ENCODE peak calls at places on chromosome 1, in seven cellular contexts. B, M, L, X, U, A and N are unnamed samples.

GRCh38 chr1:81330521-81330920 is 470.2 kb upstream of the ADGRL2 start:
- DNase-seq in B (no peak), M (no peak), L (no peak), X (no peak), U (no peak), A (no peak), N (no peak)

GRCh38 chr1:14672030-14672429 is 73.5 kb downstream of the KAZN start:
- DNase-seq in B (no peak), M (no peak), L (no peak), X (no peak), U (no peak), A (no peak), N (no peak)

GRCh38 chr1:236063919-236064673 is 794 bp downstream of the NID1 start:
- DNase-seq in B (peak), M (no peak), L (peak), X (peak), U (peak), A (peak), N (no peak)

GRCh38 chr1:218811497-218811896 is 362.2 kb upstream of the LYPLAL1 start:
- DNase-seq in B (peak), M (no peak), L (no peak), X (no peak), U (no peak), A (no peak), N (no peak)

GRCh38 chr1:86429830-86430229 is 5.9 kb downstream of the CLCA2 start:
- DNase-seq in B (peak), M (no peak), L (peak), X (peak), U (peak), A (no peak), N (no peak)

GRCh38 chr1:53365405-53366063 is 37.7 kb upstream of the LRP8 start:
- DNase-seq in B (no peak), M (peak), L (no peak), X (no peak), U (no peak), A (no peak), N (peak)

GRCh38 chr1:41535236-41535720 is 50.8 kb upstream of the EDN2 start:
- DNase-seq in B (no peak), M (no peak), L (no peak), X (no peak), U (no peak), A (no peak), N (no peak)

GRCh38 chr1:32924881-32925344 is 23.7 kb upstream of the TMEM54 start:
- DNase-seq in B (no peak), M (no peak), L (no peak), X (no peak), U (no peak), A (peak), N (no peak)

GRCh38 chr1:217032715-217033367 is 309.6 kb upstream of the ESRRG start:
- DNase-seq in B (no peak), M (no peak), L (no peak), X (no peak), U (no peak), A (no peak), N (no peak)

GRCh38 chr1:96157101-96157500 is 564.5 kb upstream of the PTBP2 start:
- DNase-seq in B (no peak), M (no peak), L (no peak), X (no peak), U (no peak), A (no peak), N (no peak)

GRCh38 chr1:68346192-68346808 is 103.5 kb downstream of the RPE65 start:
- DNase-seq in B (peak), M (no peak), L (peak), X (no peak), U (no peak), A (no peak), N (no peak)

GRCh38 chr1:99279525-99279924 is 15.2 kb downstream of the PLPPR4 start:
- DNase-seq in B (no peak), M (no peak), L (no peak), X (no peak), U (no peak), A (peak), N (no peak)

GRCh38 chr1:67261646-67262045 is 46.0 kb upstream of the IL12RB2 start:
- DNase-seq in B (no peak), M (no peak), L (no peak), X (no peak), U (no peak), A (no peak), N (no peak)
- TF ChIP-seq CTCF in B (peak), M (peak), L (no peak), X (no peak), U (no peak), A (peak), N (no peak)

DNA sequence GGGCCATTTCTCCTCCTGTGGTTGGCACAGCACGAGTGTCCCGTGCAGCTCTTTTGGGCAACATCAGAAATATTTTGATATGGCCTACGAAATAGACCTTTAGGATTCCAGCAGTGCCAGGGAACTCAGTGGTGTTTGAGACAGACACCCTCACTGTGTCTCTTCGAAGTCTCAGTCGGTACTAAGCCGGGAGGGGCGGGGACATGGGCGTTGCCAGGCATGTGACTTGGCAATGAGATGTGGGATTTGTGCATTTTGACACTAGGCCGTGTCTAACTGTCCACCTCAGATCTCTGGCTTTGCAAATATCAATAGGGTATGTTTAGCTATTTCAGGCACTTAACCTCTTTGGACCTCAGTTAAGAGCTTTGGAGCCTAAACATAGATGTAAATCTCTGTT is 315.2 kb downstream of the PTPRU start:
- DNase-seq in B (no peak), M (no peak), L (no peak), X (no peak), U (no peak), A (no peak), N (no peak)
- TF ChIP-seq CTCF in B (no peak), M (no peak), L (no peak), X (no peak), U (no peak), A (no peak), N (no peak)

DNA sequence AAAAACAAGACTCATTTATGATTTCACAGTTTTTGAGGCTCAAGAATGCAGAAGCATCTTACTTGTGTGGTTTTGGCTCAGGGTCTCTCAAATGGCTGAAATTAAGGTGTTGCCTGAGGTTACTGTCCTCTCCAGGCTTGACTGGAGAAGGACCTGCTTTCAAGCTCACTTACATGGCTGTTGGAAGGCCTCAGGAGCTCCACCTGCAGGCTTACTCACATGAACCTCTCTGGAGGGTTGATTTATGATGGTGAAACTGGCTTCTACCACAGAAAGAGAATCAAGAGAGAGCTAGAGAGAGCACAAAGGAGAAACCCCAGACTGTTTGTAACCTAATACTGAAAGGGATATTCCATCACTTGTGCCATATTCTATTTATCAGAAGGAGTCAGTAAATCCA is 6.2 kb upstream of the KCNK2 start:
- DNase-seq in B (peak), M (no peak), L (peak), X (no peak), U (no peak), A (peak), N (no peak)
- TF ChIP-seq CTCF in B (peak), M (peak), L (peak), X (no peak), U (no peak), A (no peak), N (peak)

DNA sequence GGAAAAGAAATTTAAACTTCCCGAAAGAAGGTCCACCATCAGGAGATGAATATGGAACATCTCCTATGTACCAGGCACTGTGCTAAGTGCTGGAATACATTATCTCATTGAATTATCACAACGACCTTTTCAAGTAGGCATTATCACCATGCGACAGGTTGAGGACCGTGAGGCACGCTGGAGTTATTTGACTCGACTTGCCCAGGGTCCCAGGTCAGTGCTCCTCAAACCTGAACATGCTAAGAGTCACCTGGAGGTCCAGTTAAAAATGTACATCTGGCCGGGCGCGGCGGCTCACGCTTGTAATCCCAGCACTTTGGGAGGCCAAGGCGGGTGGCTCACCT is 15.9 kb upstream of the AGTRAP start:
- DNase-seq in B (no peak), M (no peak), L (no peak), X (no peak), U (no peak), A (no peak), N (no peak)
- TF ChIP-seq CTCF in B (no peak), M (peak), L (no peak), X (no peak), U (no peak), A (peak), N (peak)

GRCh38 chr1:203281033-203281432 is 24.3 kb upstream of the BTG2 start:
- DNase-seq in B (no peak), M (no peak), L (peak), X (no peak), U (no peak), A (no peak), N (no peak)
- TF ChIP-seq CTCF in B (no peak), M (no peak), L (no peak), X (no peak), U (no peak), A (no peak), N (peak)

DNA sequence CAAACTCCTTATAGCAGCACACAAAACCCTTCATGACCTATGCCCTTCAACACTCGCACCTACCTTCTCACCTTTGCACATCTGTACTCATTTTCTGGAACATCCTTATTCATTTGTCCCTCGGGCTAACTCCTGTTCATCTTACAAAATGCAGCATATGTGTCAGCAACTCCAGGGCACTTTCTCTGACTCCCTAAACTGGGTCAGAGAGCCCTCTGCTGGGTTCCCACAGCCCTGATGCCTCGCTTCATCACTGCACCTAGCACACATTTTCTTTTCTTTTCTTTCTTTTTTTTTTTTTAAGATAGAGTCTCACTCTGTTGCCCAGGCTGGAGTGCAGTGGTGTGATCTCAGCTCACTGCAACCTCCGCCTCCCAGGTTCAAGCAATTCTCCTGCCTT is 54.0 kb downstream of the RAB3B start:
- DNase-seq in B (no peak), M (no peak), L (peak), X (no peak), U (no peak), A (no peak), N (no peak)
- TF ChIP-seq CTCF in B (peak), M (no peak), L (no peak), X (no peak), U (no peak), A (no peak), N (peak)

GRCh38 chr1:206760590-206760989 is 10.0 kb upstream of the IL19 start:
- DNase-seq in B (no peak), M (no peak), L (no peak), X (no peak), U (no peak), A (no peak), N (no peak)

GRCh38 chr1:206757524-206758266 is 12.9 kb upstream of the IL19 start:
- DNase-seq in B (no peak), M (no peak), L (no peak), X (no peak), U (no peak), A (no peak), N (no peak)

GRCh38 chr1:206766251-206766856 is 4.2 kb upstream of the IL19 start:
- DNase-seq in B (peak), M (no peak), L (peak), X (peak), U (no peak), A (peak), N (no peak)

GRCh38 chr1:206761369-206761768 is 9.2 kb upstream of the IL19 start:
- DNase-seq in B (peak), M (no peak), L (no peak), X (no peak), U (no peak), A (no peak), N (no peak)
- TF ChIP-seq CTCF in B (peak), M (peak), L (peak), X (no peak), U (no peak), A (no peak), N (no peak)